ENCODE peak calls at places on chromosomes 13 and 19, in seven cellular contexts. G is H9, X is H1, E is mesendoderm, A is IMR-90, Z is mesenchymal stem cell, L is trophoblast cell. J is an unnamed sample.

GRCh38 chr19:17873661-17874422 is 2.1 kb downstream of the SLC5A5 start:
- DNase-seq in G (peak; percentile 91), Z (peak; percentile 30), X (peak; percentile 91), A (no peak), E (peak; percentile 84), L (peak; percentile 77), J (peak; percentile 72)

GRCh38 chr13:100941377-100941776 is 266.8 kb upstream of the TMTC4 start:
- DNase-seq in A (no peak), E (no peak), G (no peak), Z (no peak), X (no peak), L (no peak), J (no peak)

GRCh38 chr13:44219808-44220544 is 153.6 kb upstream of the SERP2 start:
- DNase-seq in E (no peak), X (no peak), Z (peak; percentile 29), L (no peak), G (no peak), A (peak; percentile 93), J (no peak)

GRCh38 chr13:103335226-103335625 is 269.0 kb upstream of the SLC10A2 start:
- DNase-seq in E (no peak), X (no peak), G (no peak), L (no peak), Z (no peak), A (no peak), J (no peak)

GRCh38 chr19:4744451-4745170 is 21.0 kb upstream of the DPP9 start:
- DNase-seq in X (no peak), L (peak; percentile 27), Z (peak; percentile 76), G (no peak), A (peak; percentile 95), E (no peak), J (no peak)

GRCh38 chr13:40652588-40652940 is 13.9 kb downstream of the FOXO1 start:
- DNase-seq in E (no peak), Z (no peak), G (no peak), L (no peak), A (no peak), X (no peak), J (no peak)

GRCh38 chr19:38686530-38686888 is 39.1 kb downstream of the ACTN4 start:
- DNase-seq in L (no peak), X (no peak), E (no peak), A (no peak), Z (no peak), G (peak; percentile 44), J (no peak)

GRCh38 chr13:50130686-50131051 is 115.4 kb downstream of the KCNRG start:
- DNase-seq in X (peak; percentile 67), E (no peak), A (peak; percentile 47), L (peak; percentile 7), G (peak; percentile 58), Z (no peak), J (peak; percentile 46)

GRCh38 chr13:97535619-97536018 is 101.7 kb downstream of the RAP2A start:
- DNase-seq in G (no peak), Z (peak; percentile 40), A (peak; percentile 83), E (no peak), X (no peak), L (no peak), J (no peak)

GRCh38 chr13:93368705-93369104 is 142.1 kb downstream of the GPC6 start:
- DNase-seq in G (no peak), E (no peak), X (no peak), Z (no peak), L (no peak), A (no peak), J (no peak)

GRCh38 chr19:48635966-48636858 is 967 bp downstream of the DBP start:
- DNase-seq in A (no peak), L (no peak), E (no peak), X (peak; percentile 60), Z (no peak), G (no peak), J (no peak)

GRCh38 chr13:95552539-95553270 is at the start of gene CLDN10:
- DNase-seq in L (no peak), A (no peak), G (peak; percentile 92), Z (no peak), X (peak; percentile 94), E (peak; percentile 80), J (peak; percentile 77)

GRCh38 chr13:26376430-26376829 is 122.5 kb downstream of the CDK8 start:
- DNase-seq in A (no peak), E (no peak), L (no peak), X (no peak), G (no peak), Z (no peak), J (no peak)

GRCh38 chr19:8445488-8446001 is 770 bp downstream of the HNRNPM start:
- DNase-seq in Z (peak; percentile 51), L (no peak), E (peak; percentile 54), G (no peak), A (no peak), X (no peak), J (peak; percentile 20)

GRCh38 chr13:45337803-45338202 is 3.2 kb downstream of the TPT1 start:
- DNase-seq in L (no peak), E (no peak), X (no peak), Z (no peak), A (no peak), G (no peak), J (no peak)

GRCh38 chr19:44747739-44748425 is 626 bp upstream of the BCL3 start:
- DNase-seq in L (peak; percentile 40), X (peak; percentile 59), G (peak; percentile 61), E (peak; percentile 79), Z (peak; percentile 86), A (peak; percentile 61), J (no peak)

GRCh38 chr19:22945560-22945959 is 57.4 kb downstream of the ZNF728 start:
- DNase-seq in X (no peak), Z (peak; percentile 11), E (peak; percentile 40), A (peak; percentile 16), L (no peak), G (no peak), J (peak; percentile 5)

GRCh38 chr19:17322854-17323253 is 11.8 kb downstream of the ANO8 start:
- DNase-seq in X (no peak), E (no peak), Z (no peak), A (no peak), L (no peak), G (no peak), J (no peak)

GRCh38 chr19:28436320-28436719 is 776.6 kb downstream of the UQCRFS1 start:
- DNase-seq in L (no peak), X (no peak), G (no peak), Z (no peak), A (no peak), E (no peak), J (no peak)

GRCh38 chr13:96018135-96018534 is 35.1 kb downstream of the UGGT2 start:
- DNase-seq in L (no peak), E (no peak), A (no peak), X (no peak), G (no peak), Z (no peak), J (no peak)

GRCh38 chr13:94195715-94196114 is 283.8 kb downstream of the DCT start:
- DNase-seq in G (no peak), E (no peak), A (peak; percentile 96), L (no peak), Z (peak; percentile 74), X (no peak), J (no peak)

GRCh38 chr13:101397742-101398141 is 18.6 kb downstream of the NALCN start:
- DNase-seq in X (no peak), A (peak; percentile 92), E (no peak), Z (peak; percentile 88), L (no peak), G (no peak), J (no peak)

GRCh38 chr19:48611872-48612271 is 3.0 kb downstream of the FAM83E start:
- DNase-seq in Z (no peak), E (no peak), X (no peak), G (no peak), L (no peak), A (no peak), J (no peak)

DNA sequence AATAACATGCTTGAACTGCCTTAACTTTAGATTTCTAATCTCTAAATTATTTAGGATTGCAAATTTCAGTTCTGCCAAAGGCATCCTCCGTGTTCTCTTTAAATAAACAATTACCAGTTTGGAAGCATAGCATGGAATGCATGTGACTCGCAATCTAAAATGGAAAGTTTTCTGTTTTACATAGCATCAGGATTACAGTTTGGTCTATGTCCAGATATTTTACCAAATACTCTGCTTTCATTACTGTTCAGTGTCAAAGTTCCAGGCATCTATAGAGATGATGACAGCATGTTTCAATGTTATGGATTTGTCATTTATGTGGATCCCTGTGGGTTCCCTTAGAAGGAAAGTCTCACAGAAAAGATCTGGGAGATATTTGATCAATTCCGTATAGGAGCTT is 16.8 kb downstream of the FLT1 start:
- DNase-seq in X (no peak), L (no peak), A (peak; percentile 84), E (no peak), G (no peak), Z (peak; percentile 73), J (no peak)
- H3K18ac ChIP-seq in X (no peak overlapping the region), L (no peak overlapping the region), A (no peak overlapping the region), E (no peak overlapping the region), G (no peak overlapping the region), Z (no peak overlapping the region), J (no peak overlapping the region)

GRCh38 chr13:20534038-20534608 is 8.5 kb upstream of the CRYL1 start:
- DNase-seq in G (no peak), Z (no peak), X (no peak), L (no peak), E (no peak), A (no peak), J (no peak)
- H3K18ac ChIP-seq in G (no peak overlapping the region), Z (no peak overlapping the region), X (no peak overlapping the region), L (no peak overlapping the region), E (no peak overlapping the region), A (no peak overlapping the region), J (no peak overlapping the region)

GRCh38 chr13:106299616-106300015 is 235.8 kb downstream of the EFNB2 start:
- DNase-seq in A (no peak), L (no peak), G (no peak), E (no peak), Z (no peak), X (no peak), J (no peak)
- H3K18ac ChIP-seq in A (no peak overlapping the region), L (no peak overlapping the region), G (no peak overlapping the region), E (no peak overlapping the region), Z (no peak overlapping the region), X (no peak overlapping the region), J (no peak overlapping the region)

GRCh38 chr19:54317108-54317964 is 4.4 kb upstream of the LILRA5 start:
- DNase-seq in E (no peak), A (no peak), G (no peak), Z (no peak), L (no peak), X (no peak), J (no peak)

GRCh38 chr19:54317965-54318240 is 4.9 kb upstream of the LILRA5 start:
- DNase-seq in A (no peak), E (no peak), Z (no peak), L (no peak), G (no peak), X (no peak), J (no peak)

GRCh38 chr19:54316746-54317107 is 3.8 kb upstream of the LILRA5 start:
- DNase-seq in X (peak; percentile 61), E (peak; percentile 59), A (no peak), Z (no peak), L (no peak), G (peak; percentile 84), J (no peak)

GRCh38 chr19:54320271-54320670 is 7.3 kb upstream of the LILRA5 start:
- DNase-seq in G (no peak), A (no peak), Z (no peak), X (no peak), L (no peak), E (no peak), J (no peak)

DNA sequence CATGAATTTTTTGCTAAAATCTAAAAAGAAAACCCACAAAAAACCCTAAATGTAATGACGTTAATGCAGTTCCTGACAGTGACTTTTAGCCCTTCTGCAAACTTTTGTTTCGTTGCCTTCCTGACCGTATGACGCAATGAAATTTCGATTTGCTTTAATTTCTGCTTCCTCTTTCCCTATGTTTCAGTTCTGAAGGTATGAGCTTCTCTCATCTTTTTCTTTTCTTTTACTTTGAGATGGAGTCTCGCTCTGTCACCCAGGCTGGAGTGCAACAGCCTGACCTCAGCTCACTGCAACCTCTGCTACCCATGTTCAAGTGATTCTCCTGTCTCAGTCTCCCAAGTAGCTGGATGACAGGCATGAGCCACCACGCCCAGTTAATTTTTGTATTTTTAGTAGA is 6.1 kb upstream of the LILRA5 start:
- DNase-seq in Z (no peak), A (no peak), G (no peak), L (no peak), X (no peak), E (no peak), J (no peak)
- H3K18ac ChIP-seq in Z (no peak overlapping the region), A (no peak overlapping the region), G (no peak overlapping the region), L (no peak overlapping the region), X (no peak overlapping the region), E (no peak overlapping the region), J (no peak overlapping the region)

J was measured in neuronal stem cell.